ENCODE peak calls at places on chromosomes 12 and 14, in eight cellular contexts. A, X, L, W, C, G, I and U are unnamed samples.

GRCh38 chr12:129704232-129704830 is 199.5 kb downstream of the TMEM132D start:
- DNase-seq in A (no peak), X (no peak), L (no peak), W (no peak), C (no peak), G (no peak), I (no peak), U (no peak)

GRCh38 chr14:45149602-45150001 is 13.9 kb downstream of the FANCM start:
- DNase-seq in A (no peak), X (no peak), L (no peak), W (no peak), C (no peak), G (no peak), I (no peak), U (no peak)

GRCh38 chr14:68899033-68899603 is 80.0 kb downstream of the ACTN1 start:
- DNase-seq in A (no peak), X (no peak), L (no peak), W (no peak), C (no peak), G (no peak), I (no peak), U (no peak)

GRCh38 chr12:9773216-9773877 is 12.6 kb upstream of the CD69 start:
- DNase-seq in A (no peak), X (no peak), L (no peak), W (no peak), C (no peak), G (no peak), I (no peak), U (no peak)

GRCh38 chr14:98984719-98985041 is 287.3 kb downstream of the BCL11B start:
- DNase-seq in A (peak; percentile 28), X (no peak), L (no peak), W (no peak), C (no peak), G (no peak), I (no peak), U (no peak)

GRCh38 chr12:19739195-19739776 is 300.0 kb downstream of the AEBP2 start:
- DNase-seq in A (no peak), X (peak; percentile 40), L (peak; percentile 38), W (peak; percentile 87), C (no peak), G (peak; percentile 72), I (peak; percentile 17), U (no peak)

GRCh38 chr12:132825089-132825488 is 3.6 kb downstream of the GOLGA3 start:
- DNase-seq in A (no peak), X (no peak), L (no peak), W (no peak), C (no peak), G (no peak), I (no peak), U (no peak)

GRCh38 chr14:59483360-59483759 is 848 bp downstream of the L3HYPDH start:
- DNase-seq in A (no peak), X (no peak), L (peak; percentile 41), W (peak; percentile 65), C (peak; percentile 72), G (peak; percentile 77), I (no peak), U (peak; percentile 41)

GRCh38 chr12:108701779-108702435 is 29.4 kb downstream of the CORO1C start:
- DNase-seq in A (no peak), X (no peak), L (no peak), W (peak; percentile 80), C (no peak), G (peak; percentile 56), I (no peak), U (no peak)

GRCh38 chr14:23580152-23580926 is 1.7 kb upstream of the JPH4 start:
- DNase-seq in A (no peak), X (no peak), L (no peak), W (no peak), C (no peak), G (no peak), I (no peak), U (no peak)

GRCh38 chr12:3332190-3332589 is 158.8 kb upstream of the PRMT8 start:
- DNase-seq in A (no peak), X (no peak), L (no peak), W (peak; percentile 14), C (no peak), G (peak; percentile 58), I (no peak), U (no peak)

GRCh38 chr12:60211244-60211643 is 615.4 kb downstream of the SLC16A7 start:
- DNase-seq in A (no peak), X (no peak), L (no peak), W (no peak), C (no peak), G (no peak), I (no peak), U (no peak)

GRCh38 chr12:3944620-3945019 is 71.4 kb upstream of the PARP11 start:
- DNase-seq in A (no peak), X (no peak), L (no peak), W (no peak), C (no peak), G (no peak), I (no peak), U (no peak)

GRCh38 chr12:51086933-51087332 is 3.5 kb upstream of the CSRNP2 start:
- DNase-seq in A (no peak), X (no peak), L (no peak), W (no peak), C (no peak), G (no peak), I (no peak), U (no peak)

GRCh38 chr12:45234134-45234865 is 18.4 kb downstream of the ANO6 start:
- DNase-seq in A (peak; percentile 90), X (peak; percentile 47), L (peak; percentile 94), W (peak; percentile 97), C (no peak), G (peak; percentile 95), I (no peak), U (peak; percentile 20)

GRCh38 chr12:41932470-41932991 is 212.1 kb downstream of the GXYLT1 start:
- DNase-seq in A (no peak), X (peak; percentile 82), L (no peak), W (peak; percentile 62), C (peak; percentile 81), G (peak; percentile 38), I (peak; percentile 56), U (peak; percentile 29)

GRCh38 chr14:85535916-85536834 is 6.2 kb downstream of the FLRT2 start:
- DNase-seq in A (no peak), X (no peak), L (no peak), W (peak; percentile 73), C (no peak), G (peak; percentile 92), I (no peak), U (peak; percentile 1)

GRCh38 chr12:63070709-63071108 is 80.3 kb downstream of the AVPR1A start:
- DNase-seq in A (no peak), X (no peak), L (no peak), W (no peak), C (no peak), G (peak; percentile 4), I (no peak), U (no peak)

GRCh38 chr12:57897296-57897974 is 43.9 kb upstream of the ATP23 start:
- DNase-seq in A (no peak), X (no peak), L (no peak), W (no peak), C (no peak), G (no peak), I (no peak), U (no peak)

GRCh38 chr12:117118838-117119591 is 19.8 kb upstream of the TESC start:
- DNase-seq in A (no peak), X (no peak), L (no peak), W (no peak), C (no peak), G (no peak), I (no peak), U (peak; percentile 58)

GRCh38 chr12:69915964-69916363 is 90.9 kb downstream of the MYRFL start:
- DNase-seq in A (no peak), X (no peak), L (no peak), W (no peak), C (no peak), G (no peak), I (no peak), U (no peak)
- H3K27ac ChIP-seq in A (no peak overlapping the region), X (no peak overlapping the region), L (no peak overlapping the region), W (no peak overlapping the region), C (no peak overlapping the region), G (no peak overlapping the region), I (no peak overlapping the region), U (no peak overlapping the region)

DNA sequence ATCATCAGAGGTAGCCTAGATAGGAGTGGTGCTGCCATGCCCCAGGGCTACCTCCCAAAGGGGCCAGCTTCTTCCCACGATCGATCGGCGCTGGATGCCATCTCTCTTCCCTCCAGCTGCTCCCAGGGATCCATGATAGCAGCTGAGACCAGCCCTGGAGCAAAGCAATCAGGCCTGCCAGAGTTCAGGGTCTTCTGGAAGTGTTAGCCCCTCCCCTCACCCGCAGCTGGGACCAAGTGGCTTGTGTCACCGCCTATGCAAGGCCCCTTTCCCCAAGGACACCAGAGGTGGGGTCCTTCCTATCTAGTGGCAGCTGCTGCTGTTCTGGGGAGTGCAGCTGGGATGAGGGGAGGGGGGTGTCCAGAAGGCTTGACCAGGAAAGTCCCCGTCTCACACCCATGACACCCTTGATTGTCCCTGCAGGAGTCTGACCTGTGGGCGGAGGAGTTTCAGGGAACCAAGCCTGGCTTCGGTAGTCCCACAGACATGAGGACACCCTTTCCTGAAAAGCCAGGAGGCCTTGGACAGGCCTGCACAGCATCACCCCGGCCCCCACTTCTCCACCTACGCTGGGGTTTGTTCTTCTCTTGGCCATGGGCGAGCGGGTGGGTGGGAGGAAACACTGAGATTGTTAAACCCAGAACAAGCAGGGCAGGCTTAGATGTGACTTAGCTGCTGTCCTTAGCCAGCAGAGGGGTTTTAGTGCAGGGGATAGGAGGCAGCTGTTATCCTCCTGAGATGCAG is 86.8 kb downstream of the IRF2BPL start:
- DNase-seq in A (no peak), X (no peak), L (no peak), W (no peak), C (no peak), G (no peak), I (no peak), U (no peak)
- H3K27ac ChIP-seq in A (no peak overlapping the region), X (no peak overlapping the region), L (no peak overlapping the region), W (peak overlapping the region; percentile 99), C (no peak overlapping the region), G (no peak overlapping the region), I (no peak overlapping the region), U (no peak overlapping the region)

GRCh38 chr12:77253321-77253720 is 188.0 kb upstream of the E2F7 start:
- DNase-seq in A (no peak), X (no peak), L (no peak), W (no peak), C (no peak), G (no peak), I (no peak), U (no peak)
- H3K27ac ChIP-seq in A (no peak overlapping the region), X (no peak overlapping the region), L (no peak overlapping the region), W (no peak overlapping the region), C (no peak overlapping the region), G (no peak overlapping the region), I (no peak overlapping the region), U (no peak overlapping the region)

GRCh38 chr12:113693693-113694092 is 222.0 kb upstream of the LHX5 start:
- DNase-seq in A (no peak), X (no peak), L (no peak), W (no peak), C (no peak), G (no peak), I (no peak), U (no peak)
- H3K27ac ChIP-seq in A (no peak overlapping the region), X (no peak overlapping the region), L (no peak overlapping the region), W (no peak overlapping the region), C (no peak overlapping the region), G (no peak overlapping the region), I (no peak overlapping the region), U (no peak overlapping the region)